ENCODE peak calls at places on chromosomes 6 and 20, in six cellular contexts. G is omental fat pad, E is mucosa of descending colon, U is A549, S is hepatocyte, C is adrenal gland. L is an unnamed sample.

GRCh38 chr6:170256641-170257040 is 34.2 kb downstream of the DLL1 start:
- DNase-seq in C (no peak), S (no peak), E (no peak), G (no peak), U (no peak), L (no peak)

GRCh38 chr6:25169551-25170335 is 109.4 kb upstream of the CARMIL1 start:
- DNase-seq in S (no peak), C (no peak), G (no peak), E (no peak), U (no peak), L (no peak)

GRCh38 chr6:143721642-143722041 is 43.9 kb downstream of the PHACTR2 start:
- DNase-seq in C (no peak), E (no peak), S (no peak), G (no peak), U (no peak), L (peak; percentile 28)

GRCh38 chr20:43721097-43721428 is 5.7 kb downstream of the GTSF1L start:
- DNase-seq in E (no peak), U (no peak), G (no peak), S (no peak), C (no peak), L (no peak)

GRCh38 chr6:71197770-71198169 is 90.8 kb upstream of the OGFRL1 start:
- DNase-seq in E (no peak), G (no peak), C (no peak), S (no peak), U (no peak), L (peak; percentile 45)

GRCh38 chr6:27592481-27593199 is 119.7 kb upstream of the ZNF184 start:
- DNase-seq in S (peak; percentile 68), C (peak; percentile 26), E (no peak), U (peak; percentile 79), G (no peak), L (peak; percentile 75)

GRCh38 chr6:29751480-29751879 is 28.2 kb downstream of the HLA-F start:
- DNase-seq in U (no peak), S (no peak), E (no peak), G (no peak), C (no peak), L (no peak)

GRCh38 chr6:34056301-34056700 is 89.6 kb downstream of the GRM4 start:
- DNase-seq in G (no peak), U (peak; percentile 27), S (no peak), C (peak; percentile 33), E (peak; percentile 83), L (peak; percentile 67)

GRCh38 chr6:106688177-106688951 is 59.0 kb downstream of the QRSL1 start:
- DNase-seq in S (no peak), E (no peak), U (peak; percentile 7), G (no peak), C (no peak), L (peak; percentile 6)

GRCh38 chr20:63567382-63568169 is 6.5 kb downstream of the HELZ2 start:
- DNase-seq in S (no peak), C (no peak), E (peak; percentile 57), U (no peak), G (no peak), L (no peak)

GRCh38 chr20:44651507-44652373 is at the start of gene ADA:
- DNase-seq in U (peak; percentile 62), E (peak; percentile 84), S (peak; percentile 76), G (no peak), C (peak; percentile 65), L (peak; percentile 59)

GRCh38 chr6:13877116-13877515 is 47.6 kb upstream of the RNF182 start:
- DNase-seq in U (no peak), S (no peak), E (no peak), G (no peak), C (no peak), L (peak; percentile 52)

GRCh38 chr6:15246217-15247211 is 645 bp downstream of the JARID2 start:
- DNase-seq in U (no peak), C (no peak), E (no peak), S (no peak), G (no peak), L (no peak)

GRCh38 chr20:49345538-49345937 is 67.7 kb upstream of the ZNFX1 start:
- DNase-seq in S (no peak), U (peak; percentile 70), G (peak; percentile 37), E (no peak), C (no peak), L (peak; percentile 48)

DNA sequence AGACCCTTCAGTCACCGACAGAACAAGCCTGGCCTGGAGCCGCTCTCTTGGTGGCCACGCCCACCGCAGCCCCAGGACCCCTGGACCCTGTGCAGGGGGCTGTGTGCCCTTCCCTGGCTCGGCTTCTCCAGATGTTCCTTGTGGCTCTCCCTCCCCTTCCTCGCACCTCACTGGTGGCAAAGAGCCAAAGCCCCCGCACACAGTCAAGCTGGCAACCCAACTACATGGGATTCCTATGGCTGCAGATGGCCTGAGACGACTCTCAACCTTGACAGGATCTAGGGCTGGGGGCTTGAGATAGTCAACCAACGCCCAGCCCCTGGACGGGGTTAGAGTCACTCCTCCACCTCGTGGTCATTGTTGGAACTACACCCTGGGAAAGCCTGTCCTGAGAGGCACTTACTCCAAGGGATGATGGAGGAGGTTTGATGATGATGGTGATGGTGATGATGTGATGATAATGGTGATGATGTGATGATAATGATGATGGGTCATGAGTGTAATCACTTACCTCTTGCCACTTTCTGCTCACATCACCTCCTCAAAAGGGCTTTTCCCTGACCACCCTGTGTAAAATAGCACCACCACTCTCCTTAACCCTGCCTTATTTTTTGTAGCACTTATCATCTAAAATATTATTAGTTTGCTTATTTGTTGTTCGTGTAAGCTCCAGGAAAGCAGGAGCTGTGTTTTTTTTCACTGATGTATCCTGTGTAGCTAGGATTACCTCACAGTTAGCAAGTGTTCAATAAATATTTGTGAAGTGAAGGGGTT is 278.4 kb downstream of the LRFN2 start:
- DNase-seq in S (peak; percentile 77), U (peak; percentile 13), E (peak; percentile 70), C (peak; percentile 79), G (peak; percentile 56), L (peak; percentile 45)
- TF ChIP-seq CTCF in S (peak; percentile 81), U (peak; percentile 43), E (peak; percentile 89), C (peak; percentile 95), G (peak; percentile 36), L (peak; percentile 89)

GRCh38 chr6:43355862-43356590 is 13.4 kb downstream of the ZNF318 start:
- DNase-seq in S (peak; percentile 40), G (no peak), C (no peak), U (peak; percentile 20), E (no peak), L (peak; percentile 25)
- TF ChIP-seq CTCF in S (peak; percentile 42), G (no peak), C (no peak), U (peak; percentile 12), E (peak; percentile 12), L (peak; percentile 46)

DNA sequence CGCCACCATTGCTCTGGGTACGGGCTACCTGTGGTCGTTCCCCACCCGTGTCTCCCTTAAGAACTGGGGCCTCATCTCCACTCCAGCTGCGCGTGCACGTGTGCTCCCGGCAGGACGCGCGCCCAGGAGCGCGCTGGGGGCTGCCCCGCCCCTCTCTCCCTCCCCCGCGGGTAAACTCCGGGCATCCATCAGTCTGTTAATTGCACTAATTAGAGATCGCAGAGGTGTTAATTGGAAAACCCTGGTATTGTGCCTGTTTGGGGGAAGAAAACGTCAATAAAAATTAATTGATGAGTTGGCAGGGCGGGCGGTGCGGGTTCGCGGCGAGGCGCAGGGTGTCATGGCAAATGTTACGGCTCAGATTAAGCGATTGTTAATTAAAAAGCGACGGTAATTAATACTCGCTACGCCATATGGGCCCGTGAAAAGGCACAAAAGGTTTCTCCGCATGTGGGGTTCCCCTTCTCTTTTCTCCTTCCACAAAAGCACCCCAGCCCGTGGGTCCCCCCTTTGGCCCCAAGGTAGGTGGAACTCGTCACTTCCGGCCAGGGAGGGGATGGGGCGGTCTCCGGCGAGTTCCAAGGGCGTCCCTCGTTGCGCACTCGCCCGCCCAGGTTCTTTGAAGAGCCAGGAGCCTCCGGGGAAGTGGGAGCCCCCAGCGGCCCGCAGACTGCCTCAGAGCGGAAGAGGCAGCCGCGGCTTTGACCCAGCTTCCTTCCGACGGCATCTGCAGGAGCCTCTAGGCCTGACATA is 14.4 kb downstream of the FOXP4 start:
- DNase-seq in C (peak; percentile 81), S (no peak), E (peak; percentile 74), U (no peak), G (no peak), L (no peak)
- TF ChIP-seq CTCF in C (no peak), S (no peak), E (no peak), U (no peak), G (no peak), L (no peak)

GRCh38 chr6:44628347-44628746 is 240.8 kb downstream of the CDC5L start:
- DNase-seq in U (no peak), G (no peak), S (no peak), E (no peak), C (no peak), L (no peak)

GRCh38 chr6:44626608-44627007 is 239.1 kb downstream of the CDC5L start:
- DNase-seq in E (peak; percentile 39), C (no peak), S (no peak), U (no peak), G (no peak), L (no peak)

GRCh38 chr6:44625996-44626395 is 238.5 kb downstream of the CDC5L start:
- DNase-seq in E (no peak), C (no peak), U (no peak), G (no peak), S (no peak), L (no peak)

GRCh38 chr6:44627879-44628271 is 240.4 kb downstream of the CDC5L start:
- DNase-seq in C (no peak), E (no peak), G (no peak), U (no peak), S (no peak), L (no peak)

GRCh38 chr6:44627091-44627878 is 239.8 kb downstream of the CDC5L start:
- DNase-seq in E (peak; percentile 41), S (no peak), G (no peak), C (no peak), U (no peak), L (no peak)
- TF ChIP-seq CTCF in E (no peak), S (no peak), G (no peak), C (no peak), U (no peak), L (no peak)

GRCh38 chr6:124881898-124882579 is 80.2 kb upstream of the RNF217 start:
- DNase-seq in G (no peak), U (peak; percentile 47), E (no peak), C (peak; percentile 28), S (no peak), L (peak; percentile 67)
- TF ChIP-seq CTCF in G (no peak), U (no peak), E (no peak), C (no peak), S (no peak), L (no peak)

GRCh38 chr20:59032023-59032712 is at the start of gene ATP5F1E:
- DNase-seq in G (peak; percentile 76), S (peak; percentile 98), U (peak; percentile 94), E (peak; percentile 97), C (peak; percentile 95), L (peak; percentile 97)
- TF ChIP-seq CTCF in G (no peak), S (no peak), U (no peak), E (no peak), C (no peak), L (no peak)

DNA sequence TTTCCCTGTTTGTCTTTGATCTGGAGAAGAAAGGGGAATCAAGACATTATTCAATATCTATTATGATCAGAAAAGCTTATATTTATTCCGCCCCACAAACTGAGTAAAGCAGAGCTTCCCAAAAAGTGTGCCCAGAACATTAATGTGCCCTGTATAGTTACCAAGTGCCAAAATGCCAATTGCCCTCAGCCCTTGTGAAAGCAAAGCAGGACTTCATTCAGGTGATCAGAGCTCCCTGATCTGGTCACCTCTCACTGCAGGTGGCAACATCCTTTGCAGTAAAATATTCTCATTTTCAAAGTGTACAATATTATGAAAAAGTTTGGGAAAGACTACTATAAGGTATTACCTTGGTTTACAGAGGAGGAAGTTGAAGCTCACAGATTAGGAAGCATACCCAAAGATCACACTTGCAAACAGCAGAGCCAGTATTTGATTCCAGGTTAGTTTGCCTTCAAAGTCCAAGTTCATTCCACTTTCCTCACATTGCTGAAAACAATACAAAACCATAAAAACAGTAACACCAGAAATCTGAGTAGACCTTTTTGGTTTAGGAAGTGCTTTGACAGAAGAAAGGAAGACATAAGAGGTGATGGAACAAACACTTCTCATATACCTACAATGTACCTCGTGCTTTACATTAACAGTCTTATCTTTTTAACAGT is 19.6 kb upstream of the GCLC start:
- DNase-seq in S (no peak), U (no peak), E (no peak), G (no peak), C (no peak), L (no peak)
- TF ChIP-seq CTCF in S (no peak), U (no peak), E (no peak), G (no peak), C (no peak), L (no peak)

L was measured in epithelial cell of esophagus.